ENCODE peak calls at places on chromosomes 5 and 9, in seven cellular contexts. One of them, this sample, is unnamed.

GRCh38 chr9:95336281-95336680 is 18.8 kb upstream of the FANCC start:
- DNase-seq in HCT116: no peak
- DNase-seq in MM.1S: no peak
- DNase-seq in hepatocyte: peak
- DNase-seq in neural progenitor cell: no peak
- DNase-seq in GM23338: peak
- DNase-seq in GM23248: peak
- DNase-seq in this sample: no peak

GRCh38 chr5:146188358-146188757 is 5.9 kb upstream of the LARS1 start:
- DNase-seq in MM.1S: no peak
- DNase-seq in GM23248: peak
- DNase-seq in neural progenitor cell: no peak
- DNase-seq in hepatocyte: no peak
- DNase-seq in GM23338: no peak
- DNase-seq in HCT116: no peak
- DNase-seq in this sample: peak

GRCh38 chr9:77819672-77820071 is 171.6 kb upstream of the GNA14 start:
- DNase-seq in GM23248: peak
- DNase-seq in MM.1S: no peak
- DNase-seq in neural progenitor cell: no peak
- DNase-seq in hepatocyte: no peak
- DNase-seq in HCT116: no peak
- DNase-seq in GM23338: no peak
- DNase-seq in this sample: no peak

GRCh38 chr5:151680944-151681427 is 5.7 kb downstream of the SPARC start:
- DNase-seq in HCT116: no peak
- DNase-seq in GM23338: no peak
- DNase-seq in MM.1S: no peak
- DNase-seq in GM23248: peak
- DNase-seq in hepatocyte: no peak
- DNase-seq in neural progenitor cell: no peak
- DNase-seq in this sample: no peak

GRCh38 chr5:115568668-115569067 is 24.1 kb upstream of the FEM1C start:
- DNase-seq in GM23338: no peak
- DNase-seq in neural progenitor cell: no peak
- DNase-seq in GM23248: no peak
- DNase-seq in HCT116: no peak
- DNase-seq in hepatocyte: no peak
- DNase-seq in MM.1S: no peak
- DNase-seq in this sample: no peak

GRCh38 chr9:16413509-16414016 is 456.9 kb downstream of the BNC2 start:
- DNase-seq in GM23248: peak
- DNase-seq in MM.1S: no peak
- DNase-seq in HCT116: no peak
- DNase-seq in neural progenitor cell: no peak
- DNase-seq in hepatocyte: peak
- DNase-seq in GM23338: no peak
- DNase-seq in this sample: peak

GRCh38 chr5:82111191-82111590 is 139.4 kb downstream of the ATG10 start:
- DNase-seq in GM23338: no peak
- DNase-seq in hepatocyte: no peak
- DNase-seq in neural progenitor cell: no peak
- DNase-seq in HCT116: no peak
- DNase-seq in GM23248: no peak
- DNase-seq in MM.1S: peak
- DNase-seq in this sample: no peak

GRCh38 chr9:120928720-120929389 is 2.3 kb upstream of the TRAF1 start:
- DNase-seq in neural progenitor cell: peak
- DNase-seq in GM23338: peak
- DNase-seq in MM.1S: peak
- DNase-seq in hepatocyte: peak
- DNase-seq in HCT116: no peak
- DNase-seq in GM23248: peak
- DNase-seq in this sample: no peak

GRCh38 chr9:129405831-129406220 is 215.1 kb downstream of the C9orf50 start:
- DNase-seq in HCT116: no peak
- DNase-seq in MM.1S: no peak
- DNase-seq in hepatocyte: no peak
- DNase-seq in GM23248: no peak
- DNase-seq in GM23338: no peak
- DNase-seq in neural progenitor cell: no peak
- DNase-seq in this sample: no peak

GRCh38 chr5:39420482-39421145 is 4.2 kb downstream of the DAB2 start:
- DNase-seq in GM23338: no peak
- DNase-seq in hepatocyte: peak
- DNase-seq in HCT116: no peak
- DNase-seq in MM.1S: no peak
- DNase-seq in GM23248: peak
- DNase-seq in neural progenitor cell: peak
- DNase-seq in this sample: peak

GRCh38 chr5:177405805-177406204 is 3.6 kb downstream of the F12 start:
- DNase-seq in neural progenitor cell: no peak
- DNase-seq in hepatocyte: no peak
- DNase-seq in GM23338: no peak
- DNase-seq in MM.1S: no peak
- DNase-seq in HCT116: no peak
- DNase-seq in GM23248: no peak
- DNase-seq in this sample: no peak

GRCh38 chr9:37534412-37534811 is 41.8 kb downstream of the FBXO10 start:
- DNase-seq in GM23338: no peak
- DNase-seq in hepatocyte: no peak
- DNase-seq in HCT116: no peak
- DNase-seq in GM23248: no peak
- DNase-seq in MM.1S: no peak
- DNase-seq in neural progenitor cell: peak
- DNase-seq in this sample: no peak

GRCh38 chr9:76027426-76027825 is 137.0 kb downstream of the PCSK5 start:
- DNase-seq in GM23338: no peak
- DNase-seq in MM.1S: peak
- DNase-seq in hepatocyte: no peak
- DNase-seq in HCT116: no peak
- DNase-seq in GM23248: no peak
- DNase-seq in neural progenitor cell: no peak
- DNase-seq in this sample: no peak

GRCh38 chr5:141208478-141208877 is at the start of gene PCDHB12:
- DNase-seq in GM23248: peak
- DNase-seq in GM23338: peak
- DNase-seq in hepatocyte: no peak
- DNase-seq in neural progenitor cell: peak
- DNase-seq in HCT116: no peak
- DNase-seq in MM.1S: peak
- DNase-seq in this sample: peak

GRCh38 chr9:133703571-133704399 is 34.4 kb downstream of the SARDH start:
- DNase-seq in HCT116: no peak
- DNase-seq in GM23248: no peak
- DNase-seq in MM.1S: no peak
- DNase-seq in GM23338: no peak
- DNase-seq in neural progenitor cell: no peak
- DNase-seq in hepatocyte: no peak
- DNase-seq in this sample: no peak

GRCh38 chr5:107242411-107242810 is 428.3 kb downstream of the EFNA5 start:
- DNase-seq in GM23338: no peak
- DNase-seq in GM23248: no peak
- DNase-seq in hepatocyte: no peak
- DNase-seq in neural progenitor cell: peak
- DNase-seq in MM.1S: no peak
- DNase-seq in HCT116: no peak
- DNase-seq in this sample: no peak

GRCh38 chr5:123156577-123157296 is 67.7 kb downstream of the PRDM6 start:
- DNase-seq in neural progenitor cell: no peak
- DNase-seq in MM.1S: no peak
- DNase-seq in GM23248: peak
- DNase-seq in hepatocyte: peak
- DNase-seq in HCT116: no peak
- DNase-seq in GM23338: no peak
- DNase-seq in this sample: no peak

GRCh38 chr5:123154857-123155467 is 65.9 kb downstream of the PRDM6 start:
- DNase-seq in HCT116: no peak
- DNase-seq in GM23248: no peak
- DNase-seq in hepatocyte: no peak
- DNase-seq in MM.1S: no peak
- DNase-seq in neural progenitor cell: no peak
- DNase-seq in GM23338: no peak
- DNase-seq in this sample: no peak

GRCh38 chr5:123151227-123151951 is 62.3 kb downstream of the PRDM6 start:
- DNase-seq in hepatocyte: no peak
- DNase-seq in HCT116: no peak
- DNase-seq in neural progenitor cell: no peak
- DNase-seq in GM23248: no peak
- DNase-seq in MM.1S: no peak
- DNase-seq in GM23338: peak
- DNase-seq in this sample: no peak

GRCh38 chr5:123157797-123158528 is 68.9 kb downstream of the PRDM6 start:
- DNase-seq in hepatocyte: peak
- DNase-seq in neural progenitor cell: no peak
- DNase-seq in GM23338: no peak
- DNase-seq in HCT116: peak
- DNase-seq in MM.1S: no peak
- DNase-seq in GM23248: peak
- DNase-seq in this sample: peak

GRCh38 chr5:123155511-123155923 is 66.5 kb downstream of the PRDM6 start:
- DNase-seq in MM.1S: no peak
- DNase-seq in HCT116: no peak
- DNase-seq in hepatocyte: no peak
- DNase-seq in neural progenitor cell: no peak
- DNase-seq in GM23338: no peak
- DNase-seq in GM23248: no peak
- DNase-seq in this sample: peak
- TF ChIP-seq EZH2 in MM.1S: no peak
- TF ChIP-seq EZH2 in HCT116: no peak
- TF ChIP-seq EZH2 in hepatocyte: no peak
- TF ChIP-seq EZH2 in neural progenitor cell: no peak
- TF ChIP-seq EZH2 in GM23338: no peak
- TF ChIP-seq EZH2 in GM23248: no peak
- TF ChIP-seq EZH2 in this sample: no peak

DNA sequence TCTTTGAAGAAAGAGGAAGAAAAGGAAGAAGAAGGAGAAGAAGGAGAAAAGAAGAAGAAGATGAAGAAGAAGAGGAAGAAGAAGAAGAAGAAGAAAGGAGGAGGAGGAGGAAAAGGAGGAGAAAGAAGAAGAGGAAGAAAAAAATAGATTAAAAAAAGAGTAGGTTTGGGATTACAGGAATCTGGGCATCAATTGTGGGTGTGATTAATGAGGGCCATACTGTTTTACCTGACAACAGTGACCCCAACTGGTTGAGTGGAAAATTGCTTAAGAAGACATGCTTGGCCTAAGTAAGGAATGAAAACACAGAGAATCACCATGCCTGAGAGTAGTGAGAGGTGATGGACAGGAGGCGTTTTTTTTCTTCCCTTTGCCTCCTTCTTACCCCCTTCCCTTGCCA is 114.6 kb downstream of the FAM170A start:
- DNase-seq in hepatocyte: peak
- DNase-seq in neural progenitor cell: peak
- DNase-seq in MM.1S: peak
- DNase-seq in HCT116: peak
- DNase-seq in GM23248: peak
- DNase-seq in GM23338: peak
- DNase-seq in this sample: peak
- TF ChIP-seq EZH2phosphoT487 in hepatocyte: no peak
- TF ChIP-seq EZH2phosphoT487 in neural progenitor cell: no peak
- TF ChIP-seq EZH2phosphoT487 in MM.1S: no peak
- TF ChIP-seq EZH2phosphoT487 in HCT116: no peak
- TF ChIP-seq EZH2phosphoT487 in GM23248: no peak
- TF ChIP-seq EZH2phosphoT487 in GM23338: no peak
- TF ChIP-seq EZH2phosphoT487 in this sample: no peak

GRCh38 chr9:122227576-122227903 is 1.2 kb downstream of the LHX6 start:
- DNase-seq in GM23338: no peak
- DNase-seq in hepatocyte: no peak
- DNase-seq in neural progenitor cell: no peak
- DNase-seq in MM.1S: no peak
- DNase-seq in GM23248: no peak
- DNase-seq in HCT116: no peak
- DNase-seq in this sample: peak

GRCh38 chr9:122226142-122226757 is 2.5 kb downstream of the LHX6 start:
- DNase-seq in MM.1S: no peak
- DNase-seq in HCT116: no peak
- DNase-seq in neural progenitor cell: peak
- DNase-seq in hepatocyte: no peak
- DNase-seq in GM23338: peak
- DNase-seq in GM23248: no peak
- DNase-seq in this sample: no peak

GRCh38 chr9:122226758-122227575 is 1.8 kb downstream of the LHX6 start:
- DNase-seq in neural progenitor cell: peak
- DNase-seq in HCT116: no peak
- DNase-seq in GM23248: no peak
- DNase-seq in MM.1S: no peak
- DNase-seq in hepatocyte: no peak
- DNase-seq in GM23338: peak
- DNase-seq in this sample: no peak

GRCh38 chr9:122228191-122228905 is 409 bp downstream of the LHX6 start:
- DNase-seq in HCT116: no peak
- DNase-seq in MM.1S: no peak
- DNase-seq in GM23338: peak
- DNase-seq in neural progenitor cell: peak
- DNase-seq in hepatocyte: no peak
- DNase-seq in GM23248: peak
- DNase-seq in this sample: no peak

DNA sequence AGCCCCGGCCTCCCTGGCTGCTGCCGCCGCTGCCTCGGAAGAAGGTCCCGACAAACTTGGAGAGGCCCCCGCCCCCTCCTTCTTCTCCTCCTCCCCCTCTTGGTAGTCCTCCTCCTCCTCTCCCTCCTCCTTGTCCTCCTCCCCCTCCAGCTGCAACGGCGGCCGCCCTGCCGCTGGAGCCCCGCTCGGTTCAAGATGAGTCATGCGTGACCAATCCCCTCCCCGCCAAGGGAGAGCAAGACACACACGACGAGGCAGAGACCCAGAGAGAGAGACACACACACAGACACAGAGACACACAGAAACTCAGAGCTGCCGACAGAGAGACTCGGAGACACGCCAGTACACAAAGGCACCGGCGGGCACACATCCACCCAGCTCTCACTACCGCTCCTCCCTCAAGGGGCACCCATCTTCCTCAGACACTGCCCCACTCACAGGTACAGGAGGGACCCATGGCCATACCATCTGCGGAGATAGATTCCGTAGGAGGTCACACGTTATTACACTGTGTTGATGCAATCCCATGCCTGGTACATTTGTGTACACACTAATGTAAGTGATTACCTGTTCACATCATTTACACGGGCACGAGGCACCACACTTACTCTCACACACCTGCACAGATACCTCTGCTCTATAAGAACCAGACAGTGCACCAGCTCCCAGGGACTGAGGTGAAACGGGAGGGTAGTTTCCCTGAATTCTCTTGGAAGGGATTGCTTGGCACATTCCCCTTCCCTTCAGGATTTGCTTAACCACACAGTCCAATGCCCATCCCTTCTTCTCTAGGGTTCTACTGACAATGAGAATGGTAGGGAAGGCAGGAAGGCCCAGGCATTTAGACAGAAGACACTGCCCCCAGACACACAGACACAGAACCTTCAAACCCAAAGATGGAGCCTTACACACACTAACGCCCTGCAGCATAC is at the start of gene LHX6:
- DNase-seq in MM.1S: no peak
- DNase-seq in HCT116: no peak
- DNase-seq in hepatocyte: no peak
- DNase-seq in GM23248: peak
- DNase-seq in GM23338: peak
- DNase-seq in neural progenitor cell: peak
- DNase-seq in this sample: peak
- TF ChIP-seq EZH2 in MM.1S: no peak
- TF ChIP-seq EZH2 in HCT116: no peak
- TF ChIP-seq EZH2 in hepatocyte: peak
- TF ChIP-seq EZH2 in GM23248: no peak
- TF ChIP-seq EZH2 in GM23338: peak
- TF ChIP-seq EZH2 in neural progenitor cell: peak
- TF ChIP-seq EZH2 in this sample: no peak

GRCh38 chr9:31390352-31391025 is 994.0 kb upstream of the ACO1 start:
- DNase-seq in MM.1S: no peak
- DNase-seq in neural progenitor cell: peak
- DNase-seq in GM23248: no peak
- DNase-seq in HCT116: no peak
- DNase-seq in GM23338: no peak
- DNase-seq in hepatocyte: no peak
- DNase-seq in this sample: no peak
- TF ChIP-seq EZH2phosphoT487 in MM.1S: no peak
- TF ChIP-seq EZH2phosphoT487 in neural progenitor cell: no peak
- TF ChIP-seq EZH2phosphoT487 in GM23248: no peak
- TF ChIP-seq EZH2phosphoT487 in HCT116: no peak
- TF ChIP-seq EZH2phosphoT487 in GM23338: no peak
- TF ChIP-seq EZH2phosphoT487 in hepatocyte: no peak
- TF ChIP-seq EZH2phosphoT487 in this sample: no peak

This sample was measured in PC-3.